ENCODE peak calls at places on chromosome 20, in seven cellular contexts. Y is AG04450, I is astrocyte of the spinal cord, O is AG09309, S is transverse colon, W is GM12865, J is coronary artery. E is an unnamed sample.

GRCh38 chr20:37397076-37397953 is 51.4 kb downstream of the SRC start:
- DNase-seq in Y (no peak), I (peak), O (no peak), S (no peak), W (no peak), J (no peak), E (no peak)

GRCh38 chr20:49171928-49172327 is 16.2 kb downstream of the STAU1 start:
- DNase-seq in Y (no peak), I (no peak), O (no peak), S (no peak), W (no peak), J (no peak), E (no peak)

GRCh38 chr20:12591949-12592470 is 416.8 kb upstream of the SPTLC3 start:
- DNase-seq in Y (no peak), I (no peak), O (no peak), S (no peak), W (no peak), J (no peak), E (no peak)

GRCh38 chr20:7459123-7459522 is 481.1 kb downstream of the HAO1 start:
- DNase-seq in Y (no peak), I (peak), O (no peak), S (no peak), W (no peak), J (no peak), E (peak)

GRCh38 chr20:50601511-50602431 is 89.6 kb downstream of the RIPOR3 start:
- DNase-seq in Y (no peak), I (no peak), O (no peak), S (no peak), W (no peak), J (no peak), E (no peak)

GRCh38 chr20:7627734-7628663 is 312.3 kb downstream of the HAO1 start:
- DNase-seq in Y (no peak), I (peak), O (peak), S (no peak), W (no peak), J (no peak), E (no peak)

GRCh38 chr20:44069203-44069931 is 117.6 kb downstream of the JPH2 start:
- DNase-seq in Y (no peak), I (no peak), O (no peak), S (peak), W (peak), J (no peak), E (no peak)

GRCh38 chr20:33291830-33292355 is 8.9 kb downstream of the BPIFB1 start:
- DNase-seq in Y (no peak), I (no peak), O (no peak), S (peak), W (peak), J (no peak), E (no peak)

GRCh38 chr20:42915081-42915480 is 274.6 kb downstream of the PTPRT start:
- DNase-seq in Y (no peak), I (no peak), O (no peak), S (no peak), W (no peak), J (peak), E (no peak)

GRCh38 chr20:43946206-43946491 is 31.5 kb downstream of the TOX2 start:
- DNase-seq in Y (no peak), I (no peak), O (no peak), S (no peak), W (no peak), J (no peak), E (no peak)

GRCh38 chr20:51195419-51195901 is 172.6 kb upstream of the KCNG1 start:
- DNase-seq in Y (no peak), I (peak), O (no peak), S (no peak), W (no peak), J (no peak), E (peak)

GRCh38 chr20:49452011-49452482 is 30.4 kb downstream of the KCNB1 start:
- DNase-seq in Y (no peak), I (no peak), O (no peak), S (no peak), W (no peak), J (no peak), E (no peak)

GRCh38 chr20:7308163-7308562 is 540.7 kb downstream of the BMP2 start:
- DNase-seq in Y (no peak), I (no peak), O (no peak), S (no peak), W (no peak), J (no peak), E (no peak)

GRCh38 chr20:61439251-61439650 is 187.2 kb downstream of the CDH4 start:
- DNase-seq in Y (no peak), I (no peak), O (no peak), S (no peak), W (no peak), J (no peak), E (no peak)

GRCh38 chr20:12409501-12409900 is 491.8 kb downstream of the BTBD3 start:
- DNase-seq in Y (no peak), I (no peak), O (no peak), S (no peak), W (no peak), J (no peak), E (no peak)

GRCh38 chr20:52457826-52458225 is 266.2 kb upstream of the ZFP64 start:
- DNase-seq in Y (no peak), I (no peak), O (no peak), S (no peak), W (no peak), J (no peak), E (no peak)

GRCh38 chr20:31341470-31341869 is 26.9 kb upstream of the DEFB118 start:
- DNase-seq in Y (no peak), I (no peak), O (no peak), S (no peak), W (no peak), J (no peak), E (no peak)

GRCh38 chr20:51563597-51564332 is 21.2 kb upstream of the NFATC2 start:
- DNase-seq in Y (peak), I (peak), O (peak), S (peak), W (peak), J (peak), E (peak)

GRCh38 chr20:37945034-37945660 is 42.2 kb downstream of the VSTM2L start:
- DNase-seq in Y (no peak), I (no peak), O (no peak), S (no peak), W (no peak), J (no peak), E (no peak)

GRCh38 chr20:50710492-50711063 is 19.2 kb upstream of the RIPOR3 start:
- DNase-seq in Y (no peak), I (no peak), O (no peak), S (no peak), W (no peak), J (no peak), E (no peak)

GRCh38 chr20:34016736-34017135 is 23.0 kb downstream of the RALY start:
- DNase-seq in Y (no peak), I (no peak), O (no peak), S (no peak), W (no peak), J (no peak), E (no peak)

GRCh38 chr20:54474866-54475265 is 527 bp upstream of the DOK5 start:
- DNase-seq in Y (no peak), I (no peak), O (no peak), S (no peak), W (no peak), J (no peak), E (no peak)

DNA sequence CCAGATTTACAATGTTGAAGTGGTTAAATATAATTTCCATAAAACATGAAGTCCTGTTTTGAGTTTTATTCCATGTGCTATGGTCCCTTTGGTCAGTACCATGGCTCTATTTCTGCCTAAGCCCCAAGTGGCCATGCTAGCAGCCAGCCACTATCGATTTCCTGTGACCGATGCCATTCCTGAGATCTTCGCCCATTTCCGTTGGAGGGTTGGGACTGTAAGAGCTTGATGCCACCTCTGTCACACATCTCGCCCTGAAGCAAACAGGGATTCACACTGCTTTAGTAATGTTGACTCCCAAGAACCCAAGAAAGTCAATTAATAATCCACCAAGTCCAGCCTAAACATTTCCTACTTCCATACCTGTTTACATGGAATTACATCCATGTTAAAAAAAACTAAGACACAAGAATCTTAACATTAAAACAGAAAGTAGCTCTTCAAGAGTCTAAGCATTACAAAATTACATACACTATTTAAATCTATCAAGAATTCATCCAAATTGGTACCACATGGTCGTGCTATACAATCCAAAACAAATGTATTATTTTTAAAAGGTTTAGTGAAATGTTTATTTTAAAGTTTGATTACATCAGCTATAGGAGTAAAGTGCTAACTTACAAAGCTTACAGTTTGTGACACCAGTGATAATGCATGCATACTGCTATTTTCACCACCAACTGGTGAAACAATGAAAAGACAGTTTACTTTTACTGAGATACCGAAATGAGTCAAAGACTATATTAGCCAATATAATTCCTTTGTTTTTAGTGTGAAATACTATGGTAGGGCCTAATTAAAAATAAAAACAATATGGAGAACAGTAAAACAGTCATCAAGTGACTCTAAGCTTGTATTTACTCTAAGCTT is 2.5 kb downstream of the RBM39 start:
- DNase-seq in Y (no peak), I (peak), O (peak), S (no peak), W (peak), J (no peak), E (no peak)
- TF ChIP-seq CTCF in Y (peak), I (peak), O (peak), S (no peak), W (peak), J (no peak), E (peak)

GRCh38 chr20:35432430-35432735 is 5.6 kb downstream of the GDF5 start:
- DNase-seq in Y (no peak), I (no peak), O (no peak), S (no peak), W (no peak), J (no peak), E (no peak)
- H3K4me3 ChIP-seq in Y (no peak), I (no peak), O (no peak), S (no peak), W (no peak), J (no peak), E (no peak)

DNA sequence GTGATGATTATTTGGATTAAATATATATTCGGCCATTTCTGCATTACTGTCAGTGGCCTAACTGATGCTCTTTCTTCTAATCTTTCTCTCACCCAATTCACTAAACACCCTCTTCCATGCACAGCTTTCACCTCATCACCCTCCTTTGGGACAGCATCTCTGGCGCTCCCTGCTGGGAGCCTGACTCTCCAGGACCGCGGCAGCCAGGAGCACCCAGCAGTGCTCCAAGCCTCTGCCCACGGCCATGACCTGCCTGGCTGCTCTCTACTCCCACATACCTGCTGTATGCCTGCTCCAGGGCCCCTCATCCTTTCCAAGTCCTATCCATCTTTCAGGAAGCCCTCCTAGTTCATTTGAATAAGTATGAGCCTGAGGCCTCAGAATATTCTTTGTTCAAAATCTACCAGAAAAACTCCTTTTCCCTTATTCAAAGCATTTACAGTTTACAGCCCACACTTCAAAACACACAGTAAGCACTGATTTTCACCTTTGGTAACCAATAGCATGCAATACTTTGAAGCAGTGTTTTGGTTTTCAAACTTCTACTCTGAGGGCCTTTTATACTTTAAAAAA is 15.2 kb downstream of the CTCFL start:
- DNase-seq in Y (no peak), I (no peak), O (no peak), S (peak), W (peak), J (peak), E (no peak)
- TF ChIP-seq CTCF in Y (peak), I (peak), O (peak), S (peak), W (peak), J (no peak), E (peak)

DNA sequence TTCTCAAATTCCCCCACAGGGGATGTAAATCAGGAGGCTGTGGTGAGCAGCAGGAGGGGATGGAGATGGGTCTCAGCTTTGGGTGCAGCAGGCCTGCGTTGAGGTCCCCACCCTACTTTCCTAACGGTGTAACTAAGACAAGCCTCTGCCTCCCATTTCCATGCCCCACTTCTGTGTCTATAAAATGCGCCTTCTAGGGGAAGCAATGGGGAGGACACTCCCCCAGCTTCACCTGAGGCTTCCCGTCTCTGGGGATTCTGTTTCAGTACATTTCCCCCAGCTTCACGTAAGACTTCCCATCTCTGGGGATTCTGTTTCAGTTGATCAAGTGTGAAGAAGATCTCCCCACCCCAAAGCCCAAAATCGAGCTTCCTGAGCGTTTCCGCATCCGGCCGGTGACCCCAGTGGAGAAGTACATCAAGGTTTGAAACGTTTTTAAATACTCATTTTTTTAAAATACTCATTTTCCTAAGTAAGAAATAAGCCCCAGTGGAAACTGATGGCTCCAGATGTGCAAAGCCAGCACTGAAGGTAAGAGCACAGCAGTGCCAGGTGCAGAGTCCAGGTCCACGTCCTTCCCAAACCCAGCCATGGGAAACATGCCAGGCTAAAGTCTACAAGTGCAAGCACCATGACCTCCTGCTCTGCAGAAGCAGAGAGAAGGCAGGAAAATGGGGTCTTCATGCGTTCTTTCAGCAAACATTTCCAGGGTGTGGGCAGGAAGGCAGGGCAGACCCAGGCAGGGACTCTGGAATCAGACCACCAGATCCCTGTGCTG is 73.1 kb downstream of the ANKRD60 start:
- DNase-seq in Y (no peak), I (no peak), O (no peak), S (no peak), W (no peak), J (no peak), E (no peak)
- H3K4me3 ChIP-seq in Y (no peak), I (no peak), O (no peak), S (no peak), W (no peak), J (no peak), E (no peak)

DNA sequence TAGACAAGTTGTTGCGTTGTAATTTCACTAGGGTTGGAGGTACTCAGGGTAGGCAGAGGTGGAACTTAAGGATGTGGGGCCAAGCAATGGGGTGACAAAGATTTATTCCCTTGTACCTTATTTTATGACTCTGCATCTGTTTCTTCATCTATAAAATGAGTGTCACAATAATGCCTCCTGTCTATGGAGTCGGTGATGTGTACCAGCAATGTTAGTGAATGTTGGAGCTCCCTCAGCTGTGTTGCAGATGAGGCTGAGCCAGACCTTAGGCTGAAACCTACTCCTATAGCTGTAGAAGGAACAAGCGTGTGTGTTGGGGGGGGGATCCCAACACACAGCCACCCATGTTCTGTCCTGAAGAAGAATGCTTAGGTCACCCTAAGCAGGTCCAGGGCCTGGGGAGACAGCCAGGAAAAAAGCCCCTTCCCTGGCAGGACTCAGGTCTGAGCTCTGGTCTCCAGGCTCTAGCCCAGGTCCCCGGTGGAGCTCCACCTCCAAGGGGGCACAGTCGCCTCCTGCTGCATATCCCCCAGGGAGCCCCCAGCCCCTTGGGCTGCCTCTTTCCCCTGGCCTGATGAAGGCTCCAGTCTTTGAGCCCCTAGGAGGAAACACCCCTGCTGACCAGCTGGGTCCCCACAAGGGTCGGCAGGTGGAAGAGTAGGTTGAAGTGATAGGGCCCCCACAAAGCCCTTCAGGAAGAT is 4.7 kb downstream of the UBE2C start:
- DNase-seq in Y (no peak), I (no peak), O (no peak), S (no peak), W (no peak), J (no peak), E (no peak)
- TF ChIP-seq CTCF in Y (no peak), I (no peak), O (no peak), S (no peak), W (no peak), J (no peak), E (no peak)

GRCh38 chr20:407953-408842 is at the start of gene RBCK1:
- DNase-seq in Y (peak), I (peak), O (peak), S (peak), W (peak), J (peak), E (peak)
- H3K4me3 ChIP-seq in Y (peak), I (peak), O (peak), S (peak), W (peak), J (peak), E (peak)

GRCh38 chr20:653590-654426 is 808 bp upstream of the SRXN1 start:
- DNase-seq in Y (no peak), I (no peak), O (no peak), S (peak), W (peak), J (no peak), E (no peak)

GRCh38 chr20:651713-652610 is 1.0 kb downstream of the SRXN1 start:
- DNase-seq in Y (no peak), I (no peak), O (no peak), S (peak), W (peak), J (no peak), E (no peak)

GRCh38 chr20:652611-653109 is 340 bp downstream of the SRXN1 start:
- DNase-seq in Y (peak), I (peak), O (no peak), S (peak), W (no peak), J (no peak), E (no peak)

GRCh38 chr20:654427-654770 is 1.4 kb upstream of the SRXN1 start:
- DNase-seq in Y (no peak), I (no peak), O (no peak), S (no peak), W (no peak), J (no peak), E (no peak)

DNA sequence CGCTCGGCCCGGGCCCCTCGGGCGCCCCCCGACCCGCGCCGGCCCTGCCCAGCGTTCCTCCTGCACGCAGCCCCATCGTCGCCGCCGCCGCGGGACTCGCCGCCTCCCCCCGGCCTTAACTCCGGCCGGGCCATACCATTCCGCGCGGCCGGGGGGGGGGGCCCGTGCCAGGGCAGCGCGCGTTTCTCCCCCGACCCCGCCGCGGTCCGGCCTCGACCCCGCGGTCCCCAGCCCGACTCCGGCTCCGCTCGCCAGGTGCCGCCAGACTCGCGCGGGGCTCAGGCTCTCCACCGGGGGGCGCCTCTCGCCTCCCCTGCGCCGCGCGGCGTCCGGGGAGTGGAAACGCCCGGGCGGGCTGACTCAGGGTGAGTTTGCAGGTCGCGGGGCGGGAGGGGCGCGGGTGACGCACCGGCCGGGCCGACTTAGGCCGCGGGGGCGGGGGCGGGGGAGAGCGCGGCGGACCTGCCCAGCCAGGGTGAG is at the start of gene SRXN1:
- DNase-seq in Y (peak), I (peak), O (peak), S (peak), W (peak), J (peak), E (peak)
- TF ChIP-seq CTCF in Y (peak), I (peak), O (peak), S (peak), W (peak), J (no peak), E (peak)

GRCh38 chr20:18722381-18722780 is 91.2 kb upstream of the SCP2D1 start:
- DNase-seq in Y (no peak), I (peak), O (no peak), S (no peak), W (no peak), J (no peak), E (no peak)

GRCh38 chr20:18724788-18725476 is 88.7 kb upstream of the SCP2D1 start:
- DNase-seq in Y (no peak), I (no peak), O (no peak), S (no peak), W (no peak), J (no peak), E (no peak)

GRCh38 chr20:18724077-18724476 is 89.5 kb upstream of the SCP2D1 start:
- DNase-seq in Y (no peak), I (no peak), O (no peak), S (no peak), W (no peak), J (no peak), E (no peak)

GRCh38 chr20:18719426-18719825 is 94.2 kb upstream of the SCP2D1 start:
- DNase-seq in Y (no peak), I (peak), O (no peak), S (no peak), W (no peak), J (no peak), E (peak)

DNA sequence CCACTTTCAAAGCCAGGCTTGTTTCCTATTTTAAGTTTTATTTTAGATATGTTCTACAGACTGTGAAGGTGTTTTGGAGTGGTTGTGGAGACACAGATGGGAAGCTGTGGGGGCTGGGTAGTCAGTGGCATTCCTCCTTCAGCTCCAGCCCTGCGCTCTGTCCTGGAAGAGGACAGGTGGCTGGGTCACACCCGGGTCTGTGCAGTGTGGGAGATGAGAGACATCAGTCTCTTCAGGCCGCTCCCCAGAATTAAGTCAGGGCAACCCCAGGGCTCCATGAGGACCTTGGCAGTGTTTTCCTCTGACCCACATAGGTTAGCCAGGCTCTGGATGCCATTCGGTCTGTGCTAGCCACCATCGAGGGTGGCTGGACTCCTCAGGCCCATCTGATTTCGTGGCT is 91.9 kb upstream of the SCP2D1 start:
- DNase-seq in Y (no peak), I (no peak), O (no peak), S (no peak), W (no peak), J (no peak), E (no peak)
- H3K4me3 ChIP-seq in Y (no peak), I (no peak), O (no peak), S (no peak), W (no peak), J (no peak), E (no peak)